ENCODE peak calls at places on chromosomes 5 and 9, in seven cellular contexts. One of them, this sample, is unnamed.

GRCh38 chr5:9524941-9525340 is 20.9 kb downstream of the SEMA5A start:
- DNase-seq in CD8-positive, alpha-beta T cell: no peak
- DNase-seq in A549: no peak
- DNase-seq in body of pancreas: no peak
- DNase-seq in cardiac muscle cell: no peak
- DNase-seq in aorta: no peak
- DNase-seq in coronary artery: no peak
- DNase-seq in this sample: no peak

GRCh38 chr5:173228639-173229380 is 6.2 kb downstream of the NKX2-5 start:
- DNase-seq in A549: no peak
- DNase-seq in coronary artery: no peak
- DNase-seq in CD8-positive, alpha-beta T cell: no peak
- DNase-seq in cardiac muscle cell: peak; percentile 61
- DNase-seq in body of pancreas: no peak
- DNase-seq in aorta: no peak
- DNase-seq in this sample: no peak

GRCh38 chr5:141517902-141518610 is 29.2 kb downstream of the PCDHGC5 start:
- DNase-seq in CD8-positive, alpha-beta T cell: no peak
- DNase-seq in A549: no peak
- DNase-seq in body of pancreas: no peak
- DNase-seq in cardiac muscle cell: no peak
- DNase-seq in coronary artery: no peak
- DNase-seq in aorta: no peak
- DNase-seq in this sample: no peak

GRCh38 chr9:79387091-79387490 is 184.7 kb upstream of the TLE4 start:
- DNase-seq in A549: no peak
- DNase-seq in CD8-positive, alpha-beta T cell: no peak
- DNase-seq in aorta: no peak
- DNase-seq in coronary artery: no peak
- DNase-seq in cardiac muscle cell: no peak
- DNase-seq in body of pancreas: no peak
- DNase-seq in this sample: no peak

GRCh38 chr9:111661802-111662491 is 542 bp downstream of the GNG10 start:
- DNase-seq in body of pancreas: peak; percentile 22
- DNase-seq in CD8-positive, alpha-beta T cell: peak; percentile 23
- DNase-seq in coronary artery: peak; percentile 79
- DNase-seq in cardiac muscle cell: peak; percentile 56
- DNase-seq in aorta: peak; percentile 59
- DNase-seq in A549: peak; percentile 22
- DNase-seq in this sample: peak; percentile 21

GRCh38 chr9:128203024-128203841 is at the start of gene DNM1:
- DNase-seq in aorta: peak; percentile 66
- DNase-seq in coronary artery: peak; percentile 75
- DNase-seq in body of pancreas: peak; percentile 60
- DNase-seq in cardiac muscle cell: peak; percentile 87
- DNase-seq in A549: peak; percentile 62
- DNase-seq in CD8-positive, alpha-beta T cell: peak; percentile 73
- DNase-seq in this sample: peak; percentile 66

GRCh38 chr9:37385286-37385685 is 37.2 kb upstream of the GRHPR start:
- DNase-seq in cardiac muscle cell: no peak
- DNase-seq in A549: no peak
- DNase-seq in CD8-positive, alpha-beta T cell: no peak
- DNase-seq in aorta: no peak
- DNase-seq in body of pancreas: no peak
- DNase-seq in coronary artery: no peak
- DNase-seq in this sample: no peak

GRCh38 chr9:126131066-126132010 is 195.3 kb upstream of the MVB12B start:
- DNase-seq in coronary artery: peak; percentile 36
- DNase-seq in CD8-positive, alpha-beta T cell: no peak
- DNase-seq in body of pancreas: no peak
- DNase-seq in aorta: no peak
- DNase-seq in A549: no peak
- DNase-seq in cardiac muscle cell: no peak
- DNase-seq in this sample: no peak

GRCh38 chr9:83701769-83702168 is 6.0 kb downstream of the UBQLN1 start:
- DNase-seq in CD8-positive, alpha-beta T cell: no peak
- DNase-seq in cardiac muscle cell: no peak
- DNase-seq in aorta: no peak
- DNase-seq in A549: peak; percentile 11
- DNase-seq in coronary artery: no peak
- DNase-seq in body of pancreas: no peak
- DNase-seq in this sample: peak; percentile 16

GRCh38 chr5:95555553-95555952 is 652 bp downstream of the ARSK start:
- DNase-seq in body of pancreas: no peak
- DNase-seq in A549: no peak
- DNase-seq in coronary artery: no peak
- DNase-seq in CD8-positive, alpha-beta T cell: no peak
- DNase-seq in aorta: no peak
- DNase-seq in cardiac muscle cell: no peak
- DNase-seq in this sample: no peak

GRCh38 chr5:94304146-94304545 is 314.3 kb downstream of the KIAA0825 start:
- DNase-seq in aorta: no peak
- DNase-seq in body of pancreas: no peak
- DNase-seq in A549: no peak
- DNase-seq in CD8-positive, alpha-beta T cell: no peak
- DNase-seq in cardiac muscle cell: no peak
- DNase-seq in coronary artery: no peak
- DNase-seq in this sample: no peak

GRCh38 chr5:10199700-10200099 is 50.0 kb downstream of the ATPSCKMT start:
- DNase-seq in A549: no peak
- DNase-seq in CD8-positive, alpha-beta T cell: no peak
- DNase-seq in body of pancreas: no peak
- DNase-seq in aorta: no peak
- DNase-seq in cardiac muscle cell: no peak
- DNase-seq in coronary artery: no peak
- DNase-seq in this sample: no peak

GRCh38 chr5:17330386-17330785 is 113.0 kb downstream of the BASP1 start:
- DNase-seq in A549: no peak
- DNase-seq in aorta: no peak
- DNase-seq in coronary artery: no peak
- DNase-seq in cardiac muscle cell: no peak
- DNase-seq in CD8-positive, alpha-beta T cell: no peak
- DNase-seq in body of pancreas: no peak
- DNase-seq in this sample: no peak

GRCh38 chr5:97979740-97980139 is 793.7 kb upstream of the RGMB start:
- DNase-seq in coronary artery: no peak
- DNase-seq in A549: no peak
- DNase-seq in cardiac muscle cell: no peak
- DNase-seq in CD8-positive, alpha-beta T cell: no peak
- DNase-seq in aorta: no peak
- DNase-seq in body of pancreas: peak; percentile 33
- DNase-seq in this sample: no peak

GRCh38 chr9:131870156-131870555 is 130.3 kb upstream of the RAPGEF1 start:
- DNase-seq in cardiac muscle cell: no peak
- DNase-seq in body of pancreas: no peak
- DNase-seq in CD8-positive, alpha-beta T cell: no peak
- DNase-seq in aorta: no peak
- DNase-seq in A549: no peak
- DNase-seq in coronary artery: no peak
- DNase-seq in this sample: no peak
- H3K27ac ChIP-seq in cardiac muscle cell: no peak overlapping the region
- H3K27ac ChIP-seq in body of pancreas: no peak overlapping the region
- H3K27ac ChIP-seq in CD8-positive, alpha-beta T cell: no peak overlapping the region
- H3K27ac ChIP-seq in aorta: no peak overlapping the region
- H3K27ac ChIP-seq in A549: no peak overlapping the region
- H3K27ac ChIP-seq in coronary artery: no peak overlapping the region
- H3K27ac ChIP-seq in this sample: no peak overlapping the region

DNA sequence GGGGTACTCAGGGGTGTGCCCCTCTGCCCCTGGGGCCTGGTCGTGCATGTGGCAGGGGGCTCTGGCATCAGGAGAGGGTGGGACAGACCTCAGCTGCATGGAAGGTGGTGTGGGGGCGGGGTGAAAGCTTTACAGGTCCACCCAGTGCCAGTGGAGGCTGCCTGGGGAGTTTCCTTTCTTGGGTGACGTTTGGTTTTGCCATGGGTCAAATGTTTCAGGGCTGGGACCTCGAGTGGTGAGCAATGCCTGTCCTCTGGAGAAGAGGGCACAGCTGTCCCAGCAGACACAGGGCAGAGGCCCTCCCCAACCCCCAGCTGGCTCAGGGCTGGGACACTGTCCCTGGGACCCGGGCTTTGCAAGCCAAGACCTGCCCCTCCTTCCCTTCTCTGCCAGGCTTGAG is 3.6 kb downstream of the RXRA start:
- DNase-seq in body of pancreas: no peak
- DNase-seq in A549: no peak
- DNase-seq in aorta: no peak
- DNase-seq in CD8-positive, alpha-beta T cell: no peak
- DNase-seq in coronary artery: no peak
- DNase-seq in cardiac muscle cell: no peak
- DNase-seq in this sample: peak; percentile 71
- H3K4me3 ChIP-seq in body of pancreas: no peak overlapping the region
- H3K4me3 ChIP-seq in A549: no peak overlapping the region
- H3K4me3 ChIP-seq in aorta: no peak overlapping the region
- H3K4me3 ChIP-seq in CD8-positive, alpha-beta T cell: no peak overlapping the region
- H3K4me3 ChIP-seq in coronary artery: peak overlapping the region; percentile 87
- H3K4me3 ChIP-seq in cardiac muscle cell: no peak overlapping the region
- H3K4me3 ChIP-seq in this sample: peak overlapping the region; percentile 88

DNA sequence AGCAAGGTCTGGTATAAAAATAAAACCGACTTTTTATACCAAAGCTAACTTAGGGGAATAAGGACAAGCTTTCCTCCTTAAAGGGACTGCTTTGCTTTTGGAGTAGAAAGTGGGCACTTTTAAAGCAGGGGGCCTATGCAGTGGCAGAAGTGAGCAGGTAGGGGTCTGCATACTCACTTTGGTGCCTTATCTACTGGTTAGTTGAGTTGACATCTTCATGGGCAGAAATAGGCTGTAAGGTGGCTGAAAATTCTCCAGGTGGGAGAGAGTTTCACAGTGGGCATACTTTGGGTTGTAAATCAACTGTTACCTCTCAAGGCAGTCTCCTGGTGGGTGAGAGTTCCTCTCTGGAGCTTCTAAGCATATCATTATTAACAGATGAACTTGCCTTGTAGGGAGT is 24.8 kb downstream of the OSMR start:
- DNase-seq in A549: no peak
- DNase-seq in coronary artery: no peak
- DNase-seq in cardiac muscle cell: no peak
- DNase-seq in aorta: no peak
- DNase-seq in body of pancreas: no peak
- DNase-seq in CD8-positive, alpha-beta T cell: no peak
- DNase-seq in this sample: no peak
- H3K27ac ChIP-seq in A549: peak overlapping the region; percentile 86
- H3K27ac ChIP-seq in coronary artery: no peak overlapping the region
- H3K27ac ChIP-seq in cardiac muscle cell: no peak overlapping the region
- H3K27ac ChIP-seq in aorta: peak overlapping the region; percentile 14
- H3K27ac ChIP-seq in body of pancreas: no peak overlapping the region
- H3K27ac ChIP-seq in CD8-positive, alpha-beta T cell: no peak overlapping the region
- H3K27ac ChIP-seq in this sample: no peak overlapping the region

GRCh38 chr5:71757590-71758543 is 38.8 kb downstream of the CARTPT start:
- DNase-seq in body of pancreas: peak; percentile 59
- DNase-seq in coronary artery: no peak
- DNase-seq in aorta: peak; percentile 64
- DNase-seq in cardiac muscle cell: peak; percentile 71
- DNase-seq in CD8-positive, alpha-beta T cell: peak; percentile 23
- DNase-seq in A549: peak; percentile 80
- DNase-seq in this sample: peak; percentile 82
- H3K4me3 ChIP-seq in body of pancreas: no peak overlapping the region
- H3K4me3 ChIP-seq in coronary artery: peak overlapping the region; percentile 58
- H3K4me3 ChIP-seq in aorta: no peak overlapping the region
- H3K4me3 ChIP-seq in cardiac muscle cell: no peak overlapping the region
- H3K4me3 ChIP-seq in CD8-positive, alpha-beta T cell: no peak overlapping the region
- H3K4me3 ChIP-seq in A549: peak overlapping the region; percentile 27
- H3K4me3 ChIP-seq in this sample: no peak overlapping the region

GRCh38 chr9:133455936-133456335 is 3.8 kb upstream of the CACFD1 start:
- DNase-seq in body of pancreas: no peak
- DNase-seq in aorta: no peak
- DNase-seq in coronary artery: no peak
- DNase-seq in CD8-positive, alpha-beta T cell: no peak
- DNase-seq in cardiac muscle cell: no peak
- DNase-seq in A549: no peak
- DNase-seq in this sample: no peak
- H3K27ac ChIP-seq in body of pancreas: no peak overlapping the region
- H3K27ac ChIP-seq in aorta: no peak overlapping the region
- H3K27ac ChIP-seq in coronary artery: no peak overlapping the region
- H3K27ac ChIP-seq in CD8-positive, alpha-beta T cell: no peak overlapping the region
- H3K27ac ChIP-seq in cardiac muscle cell: no peak overlapping the region
- H3K27ac ChIP-seq in A549: no peak overlapping the region
- H3K27ac ChIP-seq in this sample: no peak overlapping the region

GRCh38 chr5:146441896-146442295 is 5.2 kb upstream of the TCERG1 start:
- DNase-seq in body of pancreas: no peak
- DNase-seq in aorta: no peak
- DNase-seq in A549: no peak
- DNase-seq in CD8-positive, alpha-beta T cell: no peak
- DNase-seq in coronary artery: no peak
- DNase-seq in cardiac muscle cell: no peak
- DNase-seq in this sample: peak; percentile 13
- H3K4me3 ChIP-seq in body of pancreas: no peak overlapping the region
- H3K4me3 ChIP-seq in aorta: no peak overlapping the region
- H3K4me3 ChIP-seq in A549: no peak overlapping the region
- H3K4me3 ChIP-seq in CD8-positive, alpha-beta T cell: no peak overlapping the region
- H3K4me3 ChIP-seq in coronary artery: no peak overlapping the region
- H3K4me3 ChIP-seq in cardiac muscle cell: no peak overlapping the region
- H3K4me3 ChIP-seq in this sample: no peak overlapping the region

GRCh38 chr5:157575096-157575872 is at the start of gene ADAM19:
- DNase-seq in body of pancreas: peak; percentile 15
- DNase-seq in cardiac muscle cell: peak; percentile 75
- DNase-seq in A549: peak; percentile 39
- DNase-seq in aorta: peak; percentile 74
- DNase-seq in coronary artery: no peak
- DNase-seq in CD8-positive, alpha-beta T cell: peak; percentile 23
- DNase-seq in this sample: no peak
- H3K27ac ChIP-seq in body of pancreas: peak within 1 kb of the TSS; percentile 21
- H3K27ac ChIP-seq in cardiac muscle cell: no peak within 1 kb of the TSS
- H3K27ac ChIP-seq in A549: peak within 1 kb of the TSS; percentile 94
- H3K27ac ChIP-seq in aorta: peak within 1 kb of the TSS; percentile 11
- H3K27ac ChIP-seq in coronary artery: peak within 1 kb of the TSS; percentile 83
- H3K27ac ChIP-seq in CD8-positive, alpha-beta T cell: no peak within 1 kb of the TSS
- H3K27ac ChIP-seq in this sample: peak within 1 kb of the TSS; percentile 37

DNA sequence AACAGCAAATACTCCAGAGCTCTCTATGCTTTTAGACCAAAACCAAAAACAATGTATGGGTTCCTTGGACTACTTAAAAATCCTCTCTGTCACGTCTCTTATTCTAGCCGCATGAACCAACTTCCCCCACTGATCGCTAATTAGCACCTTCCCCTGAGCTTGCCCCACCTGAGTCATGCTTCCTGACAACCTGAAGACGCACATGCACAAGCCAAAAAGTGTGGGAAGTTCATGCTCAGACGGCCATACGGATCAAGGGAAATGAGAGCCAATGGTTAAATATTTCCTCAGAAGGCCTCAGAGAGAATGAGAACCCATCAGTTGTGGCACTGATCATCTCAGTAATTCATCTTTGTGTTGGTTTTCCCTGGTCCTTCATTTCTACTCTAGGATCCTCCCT is 199.7 kb downstream of the BNC2 start:
- DNase-seq in CD8-positive, alpha-beta T cell: no peak
- DNase-seq in coronary artery: no peak
- DNase-seq in body of pancreas: no peak
- DNase-seq in aorta: no peak
- DNase-seq in A549: no peak
- DNase-seq in cardiac muscle cell: no peak
- DNase-seq in this sample: no peak
- H3K4me3 ChIP-seq in CD8-positive, alpha-beta T cell: no peak overlapping the region
- H3K4me3 ChIP-seq in coronary artery: no peak overlapping the region
- H3K4me3 ChIP-seq in body of pancreas: no peak overlapping the region
- H3K4me3 ChIP-seq in aorta: no peak overlapping the region
- H3K4me3 ChIP-seq in A549: no peak overlapping the region
- H3K4me3 ChIP-seq in cardiac muscle cell: no peak overlapping the region
- H3K4me3 ChIP-seq in this sample: no peak overlapping the region

GRCh38 chr5:148091991-148092964 is 28.5 kb downstream of the SPINK5 start:
- DNase-seq in CD8-positive, alpha-beta T cell: no peak
- DNase-seq in body of pancreas: no peak
- DNase-seq in A549: no peak
- DNase-seq in aorta: no peak
- DNase-seq in cardiac muscle cell: no peak
- DNase-seq in coronary artery: no peak
- DNase-seq in this sample: no peak
- H3K27ac ChIP-seq in CD8-positive, alpha-beta T cell: no peak overlapping the region
- H3K27ac ChIP-seq in body of pancreas: no peak overlapping the region
- H3K27ac ChIP-seq in A549: no peak overlapping the region
- H3K27ac ChIP-seq in aorta: no peak overlapping the region
- H3K27ac ChIP-seq in cardiac muscle cell: no peak overlapping the region
- H3K27ac ChIP-seq in coronary artery: no peak overlapping the region
- H3K27ac ChIP-seq in this sample: no peak overlapping the region

This sample was measured in small intestine.